ENCODE peak calls at places on chromosome 18, in ten cellular contexts. One of them, this sample, is unnamed.
A peak's percentile ranks its signal among the peaks of the same experiment; 100 is the strongest.

GRCh38 chr18:59715445-59715844 is 18.2 kb upstream of the CCBE1 start:
- DNase-seq in activated naive CD4-positive, alpha-beta T cell treated with anti-CD3 and anti-CD28 coated beads for 36 hours: no peak
- DNase-seq in T-helper 2 cell: no peak
- DNase-seq in HT-29: no peak
- DNase-seq in HEK293T: no peak
- DNase-seq in SHP77: no peak
- DNase-seq in HTR-8/SVneo: no peak
- DNase-seq in activated CD4-positive, alpha-beta T cell treated with anti-CD3 and anti-CD28 coated beads, Interleukin-2, amount 10 ng/mL, durations not matched to agents 7 days and 5 days: no peak
- DNase-seq in posterior vena cava: no peak
- DNase-seq in stimulated activated CD8-positive, alpha-beta memory T cell treated with anti-CD3 and anti-CD28 coated beads, Interleukin-2, amount 100 ng/mL, for 1 hour: no peak
- DNase-seq in this sample: no peak

GRCh38 chr18:9513971-9514512 is 38.7 kb downstream of the RALBP1 start:
- DNase-seq in stimulated activated CD8-positive, alpha-beta memory T cell treated with anti-CD3 and anti-CD28 coated beads, Interleukin-2, amount 100 ng/mL, for 1 hour: no peak
- DNase-seq in activated naive CD4-positive, alpha-beta T cell treated with anti-CD3 and anti-CD28 coated beads for 36 hours: no peak
- DNase-seq in posterior vena cava: no peak
- DNase-seq in SHP77: no peak
- DNase-seq in activated CD4-positive, alpha-beta T cell treated with anti-CD3 and anti-CD28 coated beads, Interleukin-2, amount 10 ng/mL, durations not matched to agents 7 days and 5 days: no peak
- DNase-seq in HTR-8/SVneo: no peak
- DNase-seq in T-helper 2 cell: no peak
- DNase-seq in HEK293T: no peak
- DNase-seq in HT-29: no peak
- DNase-seq in this sample: no peak

GRCh38 chr18:23690505-23691068 is 1.3 kb downstream of the LAMA3 start:
- DNase-seq in SHP77: no peak
- DNase-seq in stimulated activated CD8-positive, alpha-beta memory T cell treated with anti-CD3 and anti-CD28 coated beads, Interleukin-2, amount 100 ng/mL, for 1 hour: no peak
- DNase-seq in HEK293T: no peak
- DNase-seq in activated CD4-positive, alpha-beta T cell treated with anti-CD3 and anti-CD28 coated beads, Interleukin-2, amount 10 ng/mL, durations not matched to agents 7 days and 5 days: no peak
- DNase-seq in HT-29: no peak
- DNase-seq in activated naive CD4-positive, alpha-beta T cell treated with anti-CD3 and anti-CD28 coated beads for 36 hours: no peak
- DNase-seq in HTR-8/SVneo: no peak
- DNase-seq in posterior vena cava: no peak
- DNase-seq in T-helper 2 cell: no peak
- DNase-seq in this sample: no peak

GRCh38 chr18:47983946-47984345 is 53.5 kb upstream of the SMAD2 start:
- DNase-seq in SHP77: no peak
- DNase-seq in HEK293T: no peak
- DNase-seq in HTR-8/SVneo: no peak
- DNase-seq in HT-29: no peak
- DNase-seq in posterior vena cava: no peak
- DNase-seq in activated CD4-positive, alpha-beta T cell treated with anti-CD3 and anti-CD28 coated beads, Interleukin-2, amount 10 ng/mL, durations not matched to agents 7 days and 5 days: no peak
- DNase-seq in stimulated activated CD8-positive, alpha-beta memory T cell treated with anti-CD3 and anti-CD28 coated beads, Interleukin-2, amount 100 ng/mL, for 1 hour: no peak
- DNase-seq in activated naive CD4-positive, alpha-beta T cell treated with anti-CD3 and anti-CD28 coated beads for 36 hours: no peak
- DNase-seq in T-helper 2 cell: no peak
- DNase-seq in this sample: no peak

GRCh38 chr18:45142868-45143267 is 462.2 kb downstream of the SETBP1 start:
- DNase-seq in T-helper 2 cell: no peak
- DNase-seq in activated naive CD4-positive, alpha-beta T cell treated with anti-CD3 and anti-CD28 coated beads for 36 hours: no peak
- DNase-seq in stimulated activated CD8-positive, alpha-beta memory T cell treated with anti-CD3 and anti-CD28 coated beads, Interleukin-2, amount 100 ng/mL, for 1 hour: no peak
- DNase-seq in HEK293T: no peak
- DNase-seq in activated CD4-positive, alpha-beta T cell treated with anti-CD3 and anti-CD28 coated beads, Interleukin-2, amount 10 ng/mL, durations not matched to agents 7 days and 5 days: no peak
- DNase-seq in HTR-8/SVneo: no peak
- DNase-seq in posterior vena cava: no peak
- DNase-seq in HT-29: no peak
- DNase-seq in SHP77: no peak
- DNase-seq in this sample: no peak

GRCh38 chr18:13617826-13618515 is 108.4 kb downstream of the FAM210A start:
- DNase-seq in activated naive CD4-positive, alpha-beta T cell treated with anti-CD3 and anti-CD28 coated beads for 36 hours: no peak
- DNase-seq in HT-29: no peak
- DNase-seq in posterior vena cava: no peak
- DNase-seq in stimulated activated CD8-positive, alpha-beta memory T cell treated with anti-CD3 and anti-CD28 coated beads, Interleukin-2, amount 100 ng/mL, for 1 hour: no peak
- DNase-seq in SHP77: no peak
- DNase-seq in activated CD4-positive, alpha-beta T cell treated with anti-CD3 and anti-CD28 coated beads, Interleukin-2, amount 10 ng/mL, durations not matched to agents 7 days and 5 days: no peak
- DNase-seq in HEK293T: no peak
- DNase-seq in HTR-8/SVneo: no peak
- DNase-seq in T-helper 2 cell: no peak
- DNase-seq in this sample: no peak

GRCh38 chr18:267380-267687 is 513 bp downstream of the THOC1 start:
- DNase-seq in HEK293T: no peak
- DNase-seq in activated CD4-positive, alpha-beta T cell treated with anti-CD3 and anti-CD28 coated beads, Interleukin-2, amount 10 ng/mL, durations not matched to agents 7 days and 5 days: no peak
- DNase-seq in HT-29: no peak
- DNase-seq in posterior vena cava: no peak
- DNase-seq in activated naive CD4-positive, alpha-beta T cell treated with anti-CD3 and anti-CD28 coated beads for 36 hours: no peak
- DNase-seq in SHP77: peak; percentile 61
- DNase-seq in HTR-8/SVneo: peak; percentile 22
- DNase-seq in stimulated activated CD8-positive, alpha-beta memory T cell treated with anti-CD3 and anti-CD28 coated beads, Interleukin-2, amount 100 ng/mL, for 1 hour: no peak
- DNase-seq in T-helper 2 cell: no peak
- DNase-seq in this sample: no peak

GRCh38 chr18:27585602-27586173 is 400.6 kb upstream of the CHST9 start:
- DNase-seq in posterior vena cava: no peak
- DNase-seq in T-helper 2 cell: no peak
- DNase-seq in HTR-8/SVneo: no peak
- DNase-seq in activated CD4-positive, alpha-beta T cell treated with anti-CD3 and anti-CD28 coated beads, Interleukin-2, amount 10 ng/mL, durations not matched to agents 7 days and 5 days: no peak
- DNase-seq in HEK293T: no peak
- DNase-seq in activated naive CD4-positive, alpha-beta T cell treated with anti-CD3 and anti-CD28 coated beads for 36 hours: no peak
- DNase-seq in stimulated activated CD8-positive, alpha-beta memory T cell treated with anti-CD3 and anti-CD28 coated beads, Interleukin-2, amount 100 ng/mL, for 1 hour: no peak
- DNase-seq in HT-29: no peak
- DNase-seq in SHP77: peak; percentile 6
- DNase-seq in this sample: no peak

GRCh38 chr18:9910709-9911108 is 3.1 kb upstream of the VAPA start:
- DNase-seq in T-helper 2 cell: no peak
- DNase-seq in HT-29: no peak
- DNase-seq in SHP77: no peak
- DNase-seq in posterior vena cava: no peak
- DNase-seq in activated naive CD4-positive, alpha-beta T cell treated with anti-CD3 and anti-CD28 coated beads for 36 hours: no peak
- DNase-seq in activated CD4-positive, alpha-beta T cell treated with anti-CD3 and anti-CD28 coated beads, Interleukin-2, amount 10 ng/mL, durations not matched to agents 7 days and 5 days: no peak
- DNase-seq in HTR-8/SVneo: no peak
- DNase-seq in HEK293T: no peak
- DNase-seq in stimulated activated CD8-positive, alpha-beta memory T cell treated with anti-CD3 and anti-CD28 coated beads, Interleukin-2, amount 100 ng/mL, for 1 hour: no peak
- DNase-seq in this sample: no peak

GRCh38 chr18:76491801-76492668 is 3.0 kb downstream of the ZNF516 start:
- DNase-seq in HTR-8/SVneo: no peak
- DNase-seq in activated CD4-positive, alpha-beta T cell treated with anti-CD3 and anti-CD28 coated beads, Interleukin-2, amount 10 ng/mL, durations not matched to agents 7 days and 5 days: peak; percentile 21
- DNase-seq in stimulated activated CD8-positive, alpha-beta memory T cell treated with anti-CD3 and anti-CD28 coated beads, Interleukin-2, amount 100 ng/mL, for 1 hour: no peak
- DNase-seq in T-helper 2 cell: no peak
- DNase-seq in HEK293T: no peak
- DNase-seq in activated naive CD4-positive, alpha-beta T cell treated with anti-CD3 and anti-CD28 coated beads for 36 hours: peak; percentile 41
- DNase-seq in SHP77: peak; percentile 34
- DNase-seq in HT-29: peak; percentile 41
- DNase-seq in posterior vena cava: peak; percentile 88
- DNase-seq in this sample: no peak

GRCh38 chr18:33459612-33460011 is 19.1 kb upstream of the CCDC178 start:
- DNase-seq in stimulated activated CD8-positive, alpha-beta memory T cell treated with anti-CD3 and anti-CD28 coated beads, Interleukin-2, amount 100 ng/mL, for 1 hour: no peak
- DNase-seq in activated CD4-positive, alpha-beta T cell treated with anti-CD3 and anti-CD28 coated beads, Interleukin-2, amount 10 ng/mL, durations not matched to agents 7 days and 5 days: no peak
- DNase-seq in HT-29: no peak
- DNase-seq in activated naive CD4-positive, alpha-beta T cell treated with anti-CD3 and anti-CD28 coated beads for 36 hours: no peak
- DNase-seq in HEK293T: no peak
- DNase-seq in SHP77: no peak
- DNase-seq in posterior vena cava: no peak
- DNase-seq in HTR-8/SVneo: no peak
- DNase-seq in T-helper 2 cell: no peak
- DNase-seq in this sample: no peak

GRCh38 chr18:43271593-43272432 is 5.5 kb downstream of the SYT4 start:
- DNase-seq in HTR-8/SVneo: no peak
- DNase-seq in activated naive CD4-positive, alpha-beta T cell treated with anti-CD3 and anti-CD28 coated beads for 36 hours: peak; percentile 36
- DNase-seq in HEK293T: peak; percentile 6
- DNase-seq in posterior vena cava: no peak
- DNase-seq in activated CD4-positive, alpha-beta T cell treated with anti-CD3 and anti-CD28 coated beads, Interleukin-2, amount 10 ng/mL, durations not matched to agents 7 days and 5 days: peak; percentile 47
- DNase-seq in T-helper 2 cell: no peak
- DNase-seq in stimulated activated CD8-positive, alpha-beta memory T cell treated with anti-CD3 and anti-CD28 coated beads, Interleukin-2, amount 100 ng/mL, for 1 hour: no peak
- DNase-seq in SHP77: peak; percentile 16
- DNase-seq in HT-29: peak; percentile 61
- DNase-seq in this sample: no peak

GRCh38 chr18:11089931-11090715 is 59.2 kb downstream of the PIEZO2 start:
- DNase-seq in HT-29: no peak
- DNase-seq in activated CD4-positive, alpha-beta T cell treated with anti-CD3 and anti-CD28 coated beads, Interleukin-2, amount 10 ng/mL, durations not matched to agents 7 days and 5 days: no peak
- DNase-seq in posterior vena cava: no peak
- DNase-seq in HTR-8/SVneo: no peak
- DNase-seq in T-helper 2 cell: no peak
- DNase-seq in stimulated activated CD8-positive, alpha-beta memory T cell treated with anti-CD3 and anti-CD28 coated beads, Interleukin-2, amount 100 ng/mL, for 1 hour: no peak
- DNase-seq in activated naive CD4-positive, alpha-beta T cell treated with anti-CD3 and anti-CD28 coated beads for 36 hours: no peak
- DNase-seq in SHP77: no peak
- DNase-seq in HEK293T: no peak
- DNase-seq in this sample: no peak

GRCh38 chr18:76056467-76057194 is 438.4 kb downstream of the ZNF516 start:
- DNase-seq in HT-29: no peak
- DNase-seq in stimulated activated CD8-positive, alpha-beta memory T cell treated with anti-CD3 and anti-CD28 coated beads, Interleukin-2, amount 100 ng/mL, for 1 hour: no peak
- DNase-seq in SHP77: no peak
- DNase-seq in activated CD4-positive, alpha-beta T cell treated with anti-CD3 and anti-CD28 coated beads, Interleukin-2, amount 10 ng/mL, durations not matched to agents 7 days and 5 days: no peak
- DNase-seq in T-helper 2 cell: no peak
- DNase-seq in activated naive CD4-positive, alpha-beta T cell treated with anti-CD3 and anti-CD28 coated beads for 36 hours: no peak
- DNase-seq in HTR-8/SVneo: no peak
- DNase-seq in HEK293T: no peak
- DNase-seq in posterior vena cava: peak; percentile 91
- DNase-seq in this sample: no peak

GRCh38 chr18:42425025-42425424 is 470.0 kb downstream of the PIK3C3 start:
- DNase-seq in HT-29: no peak
- DNase-seq in activated CD4-positive, alpha-beta T cell treated with anti-CD3 and anti-CD28 coated beads, Interleukin-2, amount 10 ng/mL, durations not matched to agents 7 days and 5 days: no peak
- DNase-seq in T-helper 2 cell: no peak
- DNase-seq in posterior vena cava: no peak
- DNase-seq in activated naive CD4-positive, alpha-beta T cell treated with anti-CD3 and anti-CD28 coated beads for 36 hours: no peak
- DNase-seq in SHP77: no peak
- DNase-seq in stimulated activated CD8-positive, alpha-beta memory T cell treated with anti-CD3 and anti-CD28 coated beads, Interleukin-2, amount 100 ng/mL, for 1 hour: no peak
- DNase-seq in HTR-8/SVneo: no peak
- DNase-seq in HEK293T: no peak
- DNase-seq in this sample: no peak

GRCh38 chr18:9642799-9643445 is 28.6 kb upstream of the PPP4R1 start:
- DNase-seq in HT-29: no peak
- DNase-seq in T-helper 2 cell: no peak
- DNase-seq in HTR-8/SVneo: peak; percentile 37
- DNase-seq in HEK293T: no peak
- DNase-seq in stimulated activated CD8-positive, alpha-beta memory T cell treated with anti-CD3 and anti-CD28 coated beads, Interleukin-2, amount 100 ng/mL, for 1 hour: no peak
- DNase-seq in SHP77: no peak
- DNase-seq in posterior vena cava: no peak
- DNase-seq in activated CD4-positive, alpha-beta T cell treated with anti-CD3 and anti-CD28 coated beads, Interleukin-2, amount 10 ng/mL, durations not matched to agents 7 days and 5 days: no peak
- DNase-seq in activated naive CD4-positive, alpha-beta T cell treated with anti-CD3 and anti-CD28 coated beads for 36 hours: no peak
- DNase-seq in this sample: no peak

GRCh38 chr18:57803119-57803969 is at the start of gene ATP8B1:
- DNase-seq in activated CD4-positive, alpha-beta T cell treated with anti-CD3 and anti-CD28 coated beads, Interleukin-2, amount 10 ng/mL, durations not matched to agents 7 days and 5 days: no peak
- DNase-seq in stimulated activated CD8-positive, alpha-beta memory T cell treated with anti-CD3 and anti-CD28 coated beads, Interleukin-2, amount 100 ng/mL, for 1 hour: no peak
- DNase-seq in posterior vena cava: peak; percentile 93
- DNase-seq in HT-29: peak; percentile 92
- DNase-seq in HTR-8/SVneo: peak; percentile 40
- DNase-seq in SHP77: peak; percentile 57
- DNase-seq in activated naive CD4-positive, alpha-beta T cell treated with anti-CD3 and anti-CD28 coated beads for 36 hours: no peak
- DNase-seq in HEK293T: peak; percentile 42
- DNase-seq in T-helper 2 cell: no peak
- DNase-seq in this sample: peak; percentile 27

GRCh38 chr18:63971320-63972071 is 1.6 kb downstream of the SERPINB8 start:
- DNase-seq in posterior vena cava: no peak
- DNase-seq in HEK293T: no peak
- DNase-seq in T-helper 2 cell: no peak
- DNase-seq in HTR-8/SVneo: no peak
- DNase-seq in activated CD4-positive, alpha-beta T cell treated with anti-CD3 and anti-CD28 coated beads, Interleukin-2, amount 10 ng/mL, durations not matched to agents 7 days and 5 days: no peak
- DNase-seq in stimulated activated CD8-positive, alpha-beta memory T cell treated with anti-CD3 and anti-CD28 coated beads, Interleukin-2, amount 100 ng/mL, for 1 hour: no peak
- DNase-seq in activated naive CD4-positive, alpha-beta T cell treated with anti-CD3 and anti-CD28 coated beads for 36 hours: no peak
- DNase-seq in SHP77: peak; percentile 40
- DNase-seq in HT-29: peak; percentile 18
- DNase-seq in this sample: no peak

GRCh38 chr18:44458777-44459176 is 221.9 kb upstream of the SETBP1 start:
- DNase-seq in SHP77: no peak
- DNase-seq in activated CD4-positive, alpha-beta T cell treated with anti-CD3 and anti-CD28 coated beads, Interleukin-2, amount 10 ng/mL, durations not matched to agents 7 days and 5 days: no peak
- DNase-seq in T-helper 2 cell: no peak
- DNase-seq in activated naive CD4-positive, alpha-beta T cell treated with anti-CD3 and anti-CD28 coated beads for 36 hours: no peak
- DNase-seq in HEK293T: no peak
- DNase-seq in posterior vena cava: no peak
- DNase-seq in HT-29: no peak
- DNase-seq in stimulated activated CD8-positive, alpha-beta memory T cell treated with anti-CD3 and anti-CD28 coated beads, Interleukin-2, amount 100 ng/mL, for 1 hour: no peak
- DNase-seq in HTR-8/SVneo: no peak
- DNase-seq in this sample: no peak

GRCh38 chr18:8609711-8610441 is 639 bp downstream of the RAB12 start:
- DNase-seq in SHP77: no peak
- DNase-seq in HT-29: no peak
- DNase-seq in T-helper 2 cell: no peak
- DNase-seq in posterior vena cava: no peak
- DNase-seq in activated CD4-positive, alpha-beta T cell treated with anti-CD3 and anti-CD28 coated beads, Interleukin-2, amount 10 ng/mL, durations not matched to agents 7 days and 5 days: peak; percentile 15
- DNase-seq in activated naive CD4-positive, alpha-beta T cell treated with anti-CD3 and anti-CD28 coated beads for 36 hours: no peak
- DNase-seq in stimulated activated CD8-positive, alpha-beta memory T cell treated with anti-CD3 and anti-CD28 coated beads, Interleukin-2, amount 100 ng/mL, for 1 hour: no peak
- DNase-seq in HEK293T: peak; percentile 8
- DNase-seq in HTR-8/SVneo: no peak
- DNase-seq in this sample: no peak